ENCODE peak calls at places on chromosomes 11 and 22, in five cellular contexts. T is colonic mucosa, O is GM18507, G is dorsolateral prefrontal cortex, B is astrocyte of the spinal cord. M is an unnamed sample.

GRCh38 chr11:44326615-44327475 is 16.9 kb upstream of the ALX4 start:
- DNase-seq in T (no peak), O (no peak), G (no peak), B (no peak), M (no peak)

GRCh38 chr11:61266602-61267001 is 25.6 kb downstream of the PGA5 start:
- DNase-seq in T (no peak), O (no peak), G (no peak), B (no peak), M (no peak)

GRCh38 chr11:20881328-20882079 is 212.1 kb downstream of the NELL1 start:
- DNase-seq in T (no peak), O (no peak), G (no peak), B (no peak), M (no peak)

GRCh38 chr11:12269104-12269441 is 108.3 kb upstream of the PARVA start:
- DNase-seq in T (peak), O (no peak), G (no peak), B (no peak), M (peak)

GRCh38 chr11:132848336-132848735 is 684.0 kb downstream of the OPCML start:
- DNase-seq in T (no peak), O (no peak), G (no peak), B (peak), M (no peak)

GRCh38 chr11:104120493-104121200 is 43.3 kb downstream of the PDGFD start:
- DNase-seq in T (no peak), O (no peak), G (no peak), B (no peak), M (no peak)

GRCh38 chr11:66172146-66172545 is 96.3 kb upstream of the RAB1B start:
- DNase-seq in T (no peak), O (no peak), G (no peak), B (peak), M (no peak)

GRCh38 chr11:44505591-44506054 is 59.8 kb upstream of the CD82 start:
- DNase-seq in T (no peak), O (no peak), G (no peak), B (peak), M (peak)

GRCh38 chr11:82718307-82718706 is 15.4 kb downstream of the FAM181B start:
- DNase-seq in T (no peak), O (no peak), G (peak), B (peak), M (peak)

GRCh38 chr22:36644333-36644757 is 59.2 kb downstream of the CACNG2 start:
- DNase-seq in T (peak), O (no peak), G (no peak), B (peak), M (peak)

GRCh38 chr11:12087075-12087775 is 23.2 kb upstream of the MICAL2 start:
- DNase-seq in T (peak), O (no peak), G (no peak), B (peak), M (no peak)

GRCh38 chr11:92775277-92775676 is 194.2 kb upstream of the MTNR1B start:
- DNase-seq in T (no peak), O (no peak), G (no peak), B (no peak), M (no peak)

GRCh38 chr22:17501679-17502285 is 61.5 kb upstream of the SLC25A18 start:
- DNase-seq in T (peak), O (peak), G (no peak), B (peak), M (peak)

GRCh38 chr22:30277547-30278344 is 11.1 kb upstream of the OSM start:
- DNase-seq in T (peak), O (no peak), G (no peak), B (peak), M (peak)

GRCh38 chr11:99383628-99384300 is 363.0 kb downstream of the CNTN5 start:
- DNase-seq in T (no peak), O (no peak), G (no peak), B (no peak), M (no peak)

GRCh38 chr11:72988796-72989195 is 153.3 kb downstream of the FCHSD2 start:
- DNase-seq in T (no peak), O (no peak), G (no peak), B (no peak), M (no peak)

GRCh38 chr11:128810784-128811514 is 56.1 kb downstream of the KCNJ1 start:
- DNase-seq in T (no peak), O (no peak), G (no peak), B (no peak), M (no peak)

GRCh38 chr11:123129920-123130319 is 65.1 kb downstream of the CLMP start:
- DNase-seq in T (no peak), O (no peak), G (no peak), B (peak), M (peak)

GRCh38 chr22:32796865-32797573 is 4.5 kb upstream of the TIMP3 start:
- DNase-seq in T (peak), O (peak), G (peak), B (peak), M (peak)

GRCh38 chr22:39994566-39995345 is at the start of gene FAM83F:
- DNase-seq in T (peak), O (no peak), G (no peak), B (no peak), M (no peak)

GRCh38 chr11:44818110-44818509 is 91.3 kb downstream of the TSPAN18 start:
- DNase-seq in T (no peak), O (no peak), G (no peak), B (no peak), M (no peak)